ENCODE peak calls at places on chromosomes 5 and 9, in eight cellular contexts. C, H, O, L, R, S, D and U are unnamed samples.

GRCh38 chr5:157033071-157033583 is 25.8 kb downstream of the HAVCR1 start:
- DNase-seq in C (no peak), H (no peak), O (no peak), L (no peak), R (no peak), S (no peak), D (no peak), U (no peak)

GRCh38 chr9:71648453-71648852 is 119.9 kb downstream of the CEMIP2 start:
- DNase-seq in C (no peak), H (no peak), O (no peak), L (no peak), R (no peak), S (no peak), D (no peak), U (no peak)

GRCh38 chr5:144183254-144183889 is 12.7 kb downstream of the KCTD16 start:
- DNase-seq in C (no peak), H (peak; percentile 66), O (no peak), L (no peak), R (peak; percentile 38), S (peak; percentile 54), D (no peak), U (no peak)

GRCh38 chr9:97651646-97652045 is 18.0 kb downstream of the NCBP1 start:
- DNase-seq in C (no peak), H (no peak), O (no peak), L (no peak), R (no peak), S (no peak), D (no peak), U (no peak)

GRCh38 chr9:94911211-94911610 is 184.7 kb downstream of the AOPEP start:
- DNase-seq in C (no peak), H (no peak), O (no peak), L (no peak), R (peak; percentile 45), S (no peak), D (no peak), U (no peak)

GRCh38 chr9:100106616-100107015 is 7.6 kb downstream of the INVS start:
- DNase-seq in C (no peak), H (no peak), O (no peak), L (no peak), R (no peak), S (peak; percentile 67), D (no peak), U (no peak)

GRCh38 chr5:9774472-9775079 is 144.4 kb upstream of the TAS2R1 start:
- DNase-seq in C (no peak), H (peak; percentile 82), O (no peak), L (no peak), R (peak; percentile 13), S (peak; percentile 56), D (peak; percentile 47), U (no peak)

GRCh38 chr9:132547976-132548730 is 34.3 kb upstream of the BARHL1 start:
- DNase-seq in C (no peak), H (no peak), O (no peak), L (peak; percentile 13), R (no peak), S (no peak), D (no peak), U (no peak)

GRCh38 chr9:129011761-129012281 is 16.3 kb downstream of the SH3GLB2 start:
- DNase-seq in C (no peak), H (no peak), O (no peak), L (no peak), R (peak; percentile 81), S (no peak), D (no peak), U (no peak)

GRCh38 chr9:112705773-112706427 is 12.0 kb downstream of the INIP start:
- DNase-seq in C (no peak), H (peak; percentile 40), O (no peak), L (no peak), R (peak; percentile 32), S (peak; percentile 54), D (no peak), U (no peak)

GRCh38 chr9:82105729-82106128 is 117.2 kb downstream of the SPATA31D1 start:
- DNase-seq in C (no peak), H (no peak), O (no peak), L (no peak), R (no peak), S (no peak), D (no peak), U (no peak)

GRCh38 chr5:15538516-15538915 is 38.5 kb downstream of the FBXL7 start:
- DNase-seq in C (no peak), H (no peak), O (no peak), L (no peak), R (peak; percentile 30), S (no peak), D (no peak), U (no peak)

GRCh38 chr9:133738039-133738805 is at the start of gene SARDH:
- DNase-seq in C (no peak), H (peak; percentile 46), O (no peak), L (peak; percentile 70), R (peak; percentile 91), S (no peak), D (no peak), U (peak; percentile 42)

GRCh38 chr9:98678244-98678842 is 30.4 kb downstream of the GABBR2 start:
- DNase-seq in C (no peak), H (peak; percentile 24), O (no peak), L (no peak), R (no peak), S (peak; percentile 43), D (no peak), U (no peak)

GRCh38 chr5:16957305-16958165 is 21.4 kb upstream of the MYO10 start:
- DNase-seq in C (no peak), H (peak; percentile 94), O (no peak), L (no peak), R (no peak), S (peak; percentile 88), D (peak; percentile 90), U (no peak)

GRCh38 chr9:7461791-7462190 is 337.8 kb downstream of the DMAC1 start:
- DNase-seq in C (no peak), H (no peak), O (no peak), L (no peak), R (no peak), S (no peak), D (no peak), U (no peak)

GRCh38 chr9:16120727-16121126 is 567.9 kb downstream of the CCDC171 start:
- DNase-seq in C (no peak), H (no peak), O (no peak), L (no peak), R (peak; percentile 76), S (no peak), D (no peak), U (no peak)

GRCh38 chr5:9545301-9545958 is 445 bp downstream of the SEMA5A start:
- DNase-seq in C (no peak), H (no peak), O (no peak), L (peak; percentile 65), R (no peak), S (no peak), D (no peak), U (peak; percentile 19)

GRCh38 chr9:136928591-136928990 is 15.9 kb downstream of the FBXW5 start:
- DNase-seq in C (no peak), H (no peak), O (no peak), L (peak; percentile 92), R (no peak), S (no peak), D (no peak), U (no peak)

GRCh38 chr5:1316588-1316902 is 21.7 kb upstream of the TERT start:
- DNase-seq in C (no peak), H (no peak), O (no peak), L (no peak), R (no peak), S (no peak), D (no peak), U (no peak)
- H3K4me3 ChIP-seq in C (no peak overlapping the region), H (no peak overlapping the region), O (peak overlapping the region; percentile 51), L (no peak overlapping the region), R (no peak overlapping the region), S (no peak overlapping the region), D (no peak overlapping the region), U (no peak overlapping the region)

DNA sequence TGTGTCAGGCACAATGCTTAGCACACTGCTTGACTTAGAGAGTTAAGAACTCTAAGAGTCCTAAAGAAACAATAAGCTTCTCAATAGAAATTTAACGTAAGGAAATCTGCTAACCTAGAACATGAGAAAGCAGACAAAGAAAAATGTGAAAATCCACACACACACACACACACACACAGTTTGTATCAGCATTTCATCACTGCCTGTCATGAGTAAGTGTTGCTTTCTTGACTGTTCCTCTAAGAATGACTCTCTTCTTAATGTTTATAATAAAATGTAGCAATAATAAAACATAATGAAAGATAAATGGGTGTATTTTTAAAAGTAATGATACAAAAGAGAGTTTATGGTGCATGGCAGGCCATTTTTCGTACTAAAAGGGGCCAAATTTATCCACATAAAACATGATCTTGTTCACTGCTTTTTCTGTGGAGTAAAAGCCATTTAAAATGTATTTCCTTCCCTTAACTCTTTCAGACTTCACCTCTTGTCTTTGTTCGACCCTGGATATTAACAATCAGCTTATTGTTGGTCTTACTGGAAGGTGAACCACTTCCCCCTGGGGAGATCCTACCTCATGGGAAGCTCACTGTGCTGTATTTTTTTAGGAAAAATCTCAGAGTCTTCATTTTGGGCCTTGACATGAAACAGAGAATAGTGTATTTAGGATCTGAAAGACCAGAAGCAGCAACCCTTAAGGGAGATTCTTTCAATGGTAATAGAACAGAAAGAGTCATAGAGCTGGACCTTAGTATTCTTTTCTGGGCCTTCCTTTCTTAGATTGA is 107.3 kb upstream of the ANKRD55 start:
- DNase-seq in C (no peak), H (peak; percentile 58), O (no peak), L (no peak), R (no peak), S (peak; percentile 55), D (no peak), U (no peak)
- H3K4me3 ChIP-seq in C (no peak overlapping the region), H (no peak overlapping the region), O (no peak overlapping the region), L (no peak overlapping the region), R (no peak overlapping the region), S (no peak overlapping the region), D (no peak overlapping the region), U (no peak overlapping the region)

GRCh38 chr5:88688981-88689661 is 193.9 kb downstream of the MEF2C start:
- DNase-seq in C (no peak), H (no peak), O (no peak), L (no peak), R (no peak), S (peak; percentile 43), D (no peak), U (no peak)
- H3K4me3 ChIP-seq in C (no peak overlapping the region), H (no peak overlapping the region), O (no peak overlapping the region), L (no peak overlapping the region), R (no peak overlapping the region), S (no peak overlapping the region), D (no peak overlapping the region), U (no peak overlapping the region)

GRCh38 chr9:18366184-18366583 is 107.8 kb upstream of the ADAMTSL1 start:
- DNase-seq in C (no peak), H (no peak), O (no peak), L (no peak), R (no peak), S (no peak), D (no peak), U (no peak)

GRCh38 chr9:18360005-18360404 is 113.9 kb upstream of the ADAMTSL1 start:
- DNase-seq in C (no peak), H (no peak), O (no peak), L (no peak), R (peak; percentile 42), S (no peak), D (no peak), U (no peak)

GRCh38 chr9:18365651-18366050 is 108.3 kb upstream of the ADAMTSL1 start:
- DNase-seq in C (no peak), H (no peak), O (no peak), L (no peak), R (no peak), S (no peak), D (no peak), U (no peak)

GRCh38 chr9:18361621-18362020 is 112.3 kb upstream of the ADAMTSL1 start:
- DNase-seq in C (no peak), H (no peak), O (no peak), L (no peak), R (no peak), S (no peak), D (no peak), U (no peak)

GRCh38 chr9:18362901-18363685 is 110.9 kb upstream of the ADAMTSL1 start:
- DNase-seq in C (no peak), H (peak; percentile 33), O (no peak), L (no peak), R (no peak), S (no peak), D (no peak), U (no peak)
- H3K4me3 ChIP-seq in C (no peak overlapping the region), H (no peak overlapping the region), O (no peak overlapping the region), L (no peak overlapping the region), R (no peak overlapping the region), S (no peak overlapping the region), D (no peak overlapping the region), U (no peak overlapping the region)